ENCODE peak calls at places on chromosome 18, in five cellular contexts. A, F, I, Q and W are unnamed samples.

GRCh38 chr18:68520406-68521075 is 194.4 kb downstream of the TMX3 start:
- DNase-seq in A (no peak), F (no peak), I (no peak), Q (peak), W (peak)

GRCh38 chr18:6782861-6783260 is 53.3 kb downstream of the ARHGAP28 start:
- DNase-seq in A (no peak), F (no peak), I (no peak), Q (no peak), W (no peak)

GRCh38 chr18:58512161-58512581 is 116.7 kb downstream of the ALPK2 start:
- DNase-seq in A (no peak), F (no peak), I (no peak), Q (no peak), W (no peak)

GRCh38 chr18:41948544-41949110 is 6.4 kb upstream of the PIK3C3 start:
- DNase-seq in A (no peak), F (no peak), I (no peak), Q (no peak), W (no peak)

GRCh38 chr18:21851327-21851961 is 110.9 kb downstream of the MIB1 start:
- DNase-seq in A (no peak), F (peak), I (no peak), Q (peak), W (peak)

GRCh38 chr18:76387608-76388007 is 107.4 kb downstream of the ZNF516 start:
- DNase-seq in A (peak), F (no peak), I (no peak), Q (no peak), W (no peak)

GRCh38 chr18:77059294-77059916 is 73.2 kb downstream of the MBP start:
- DNase-seq in A (no peak), F (peak), I (peak), Q (peak), W (peak)

GRCh38 chr18:10776493-10776892 is 250.7 kb downstream of the NAPG start:
- DNase-seq in A (no peak), F (no peak), I (no peak), Q (no peak), W (no peak)

GRCh38 chr18:75100832-75101630 is 107.9 kb downstream of the PTGR3 start:
- DNase-seq in A (no peak), F (no peak), I (no peak), Q (no peak), W (peak)

GRCh38 chr18:59839241-59839640 is 60.6 kb upstream of the PMAIP1 start:
- DNase-seq in A (no peak), F (no peak), I (no peak), Q (no peak), W (no peak)

GRCh38 chr18:62603211-62603610 is 80.4 kb downstream of the ZCCHC2 start:
- DNase-seq in A (peak), F (no peak), I (no peak), Q (no peak), W (no peak)

GRCh38 chr18:75884728-75885127 is 457.2 kb upstream of the SMIM21 start:
- DNase-seq in A (no peak), F (no peak), I (no peak), Q (no peak), W (no peak)

GRCh38 chr18:76991021-76991688 is 141.4 kb downstream of the MBP start:
- DNase-seq in A (no peak), F (no peak), I (no peak), Q (no peak), W (no peak)

GRCh38 chr18:6542296-6542695 is 127.6 kb upstream of the L3MBTL4 start:
- DNase-seq in A (no peak), F (no peak), I (no peak), Q (no peak), W (no peak)

GRCh38 chr18:29753379-29753778 is 1289.2 kb downstream of the DSC3 start:
- DNase-seq in A (no peak), F (no peak), I (no peak), Q (peak), W (no peak)

GRCh38 chr18:73119574-73119973 is 251.8 kb upstream of the NETO1 start:
- DNase-seq in A (no peak), F (no peak), I (no peak), Q (no peak), W (no peak)

GRCh38 chr18:11512096-11513030 is 97.0 kb upstream of the SLC35G4 start:
- DNase-seq in A (no peak), F (peak), I (no peak), Q (peak), W (peak)

GRCh38 chr18:79458131-79458838 is 62.6 kb downstream of the NFATC1 start:
- DNase-seq in A (peak), F (peak), I (no peak), Q (peak), W (peak)

GRCh38 chr18:51110073-51110797 is 80.2 kb downstream of the SMAD4 start:
- DNase-seq in A (no peak), F (peak), I (peak), Q (peak), W (peak)

GRCh38 chr18:25351773-25352628 is at the start of gene ZNF521:
- DNase-seq in A (peak), F (peak), I (peak), Q (peak), W (peak)

GRCh38 chr18:25349131-25349925 is 2.6 kb downstream of the ZNF521 start:
- DNase-seq in A (peak), F (no peak), I (no peak), Q (peak), W (peak)

GRCh38 chr18:25351280-25351772 is 640 bp downstream of the ZNF521 start:
- DNase-seq in A (no peak), F (no peak), I (no peak), Q (peak), W (peak)

GRCh38 chr18:25349926-25350560 is 1.9 kb downstream of the ZNF521 start:
- DNase-seq in A (peak), F (no peak), I (no peak), Q (peak), W (peak)

GRCh38 chr18:25350561-25351201 is 1.3 kb downstream of the ZNF521 start:
- DNase-seq in A (peak), F (no peak), I (peak), Q (peak), W (peak)
- TF ChIP-seq CTCF in A (no peak), F (no peak), I (peak), Q (no peak), W (no peak)

GRCh38 chr18:9643549-9643948 is 29.2 kb upstream of the PPP4R1 start:
- DNase-seq in A (no peak), F (peak), I (no peak), Q (peak), W (peak)
- H3K4me3 ChIP-seq in A (no peak), F (no peak), I (no peak), Q (no peak), W (no peak)

GRCh38 chr18:27223570-27224340 is 38.6 kb upstream of the CHST9 start:
- DNase-seq in A (no peak), F (no peak), I (no peak), Q (no peak), W (no peak)
- TF ChIP-seq CTCF in A (no peak), F (no peak), I (no peak), Q (no peak), W (no peak)

DNA sequence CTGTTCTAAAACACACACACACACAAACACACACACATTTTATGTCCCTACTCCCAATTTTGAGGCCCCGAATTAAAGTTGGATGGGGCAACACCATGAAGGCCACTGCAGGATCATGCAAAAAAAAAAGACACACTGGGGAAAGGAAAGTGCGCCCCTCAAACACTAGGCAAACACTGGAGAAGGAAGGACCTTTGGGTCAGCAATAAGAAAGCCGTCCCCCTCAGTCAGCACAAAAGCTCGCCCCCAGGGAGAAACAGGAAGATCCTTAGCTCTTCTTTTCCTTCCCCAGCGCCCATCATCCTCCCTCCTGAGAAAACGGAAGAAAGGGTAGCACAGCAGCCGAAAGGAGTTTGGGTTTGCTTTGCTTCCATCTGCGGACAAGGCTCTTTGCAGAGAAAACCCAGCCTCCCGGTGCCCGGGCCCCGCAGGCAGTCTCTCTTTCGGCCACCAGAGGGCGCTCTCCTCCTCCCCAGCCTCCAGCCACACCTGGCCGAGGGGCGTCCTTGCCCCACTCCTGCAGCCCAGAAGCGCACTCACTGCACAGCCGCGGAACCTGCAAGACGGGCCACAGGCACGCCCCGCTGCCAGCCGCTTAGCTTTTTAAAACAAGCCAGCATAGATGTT is 248.5 kb downstream of the CDH20 start:
- DNase-seq in A (peak), F (peak), I (peak), Q (peak), W (peak)
- H3K4me3 ChIP-seq in A (peak), F (peak), I (peak), Q (peak), W (peak)

GRCh38 chr18:56691530-56691929 is 40.4 kb downstream of the WDR7 start:
- DNase-seq in A (no peak), F (no peak), I (no peak), Q (no peak), W (no peak)

GRCh38 chr18:56702946-56703345 is 51.8 kb downstream of the WDR7 start:
- DNase-seq in A (no peak), F (peak), I (peak), Q (peak), W (peak)

DNA sequence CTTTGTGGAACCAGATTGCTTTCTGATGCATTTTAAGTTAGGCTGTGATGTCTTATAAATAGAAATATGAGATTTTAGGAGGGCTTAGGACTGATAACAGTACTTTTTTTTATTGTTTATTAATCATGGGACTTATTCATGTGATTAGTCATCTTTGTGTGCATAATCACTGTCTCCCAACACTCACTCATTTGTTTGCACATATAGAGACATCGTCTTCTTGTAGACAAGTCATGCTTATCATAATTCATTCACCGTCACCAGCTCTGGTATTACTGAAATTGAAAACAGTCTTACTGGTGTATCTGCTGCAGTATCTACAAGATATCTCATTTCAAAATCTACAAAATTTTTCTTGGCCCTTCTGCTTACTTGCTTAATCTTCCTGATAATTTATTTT is 45.8 kb downstream of the WDR7 start:
- DNase-seq in A (no peak), F (peak), I (no peak), Q (peak), W (no peak)
- TF ChIP-seq CTCF in A (no peak), F (no peak), I (no peak), Q (no peak), W (no peak)

DNA sequence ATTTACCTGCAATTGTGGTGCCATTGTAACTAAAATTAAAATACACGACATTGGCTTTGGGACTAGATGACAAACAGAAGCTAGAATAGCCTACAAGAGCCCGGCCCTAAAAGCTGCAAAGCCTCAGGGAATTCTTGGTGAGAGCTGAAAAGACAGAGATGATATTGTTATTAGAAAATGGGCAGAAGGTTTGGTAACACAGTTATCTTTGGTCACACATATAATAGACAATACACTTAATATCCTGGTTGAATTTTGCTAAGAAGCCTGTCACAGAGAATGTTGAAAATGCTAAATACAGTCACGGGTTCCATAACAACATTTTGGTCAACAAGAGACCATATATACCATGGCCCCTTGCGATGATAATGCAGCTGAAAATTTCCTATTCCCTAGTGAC is 157.3 kb upstream of the CDH19 start:
- DNase-seq in A (no peak), F (no peak), I (no peak), Q (no peak), W (no peak)
- H3K4me3 ChIP-seq in A (no peak), F (no peak), I (no peak), Q (no peak), W (no peak)

DNA sequence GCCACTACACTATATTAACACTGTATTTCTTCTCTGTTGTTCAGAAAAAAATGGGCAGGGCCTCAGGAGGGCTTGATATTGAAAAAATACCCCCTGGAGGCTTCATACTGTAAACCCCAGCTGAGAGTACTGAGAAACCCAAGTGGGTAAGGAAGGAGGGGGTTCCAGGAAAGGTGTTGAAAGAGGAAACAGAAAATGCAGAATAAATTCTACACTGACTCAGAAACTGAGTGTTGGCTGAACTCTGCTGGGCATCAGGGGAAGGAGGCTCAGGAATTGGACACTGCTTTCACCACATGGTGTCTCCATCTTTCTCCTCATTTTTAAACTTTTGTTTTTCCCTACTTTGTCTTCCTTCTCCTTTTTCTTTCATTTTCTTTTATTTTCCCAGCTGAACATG is 253.7 kb downstream of the DYM start:
- DNase-seq in A (no peak), F (no peak), I (no peak), Q (peak), W (peak)
- TF ChIP-seq CTCF in A (no peak), F (no peak), I (no peak), Q (peak), W (peak)

GRCh38 chr18:13410471-13410870 is 191.9 kb downstream of the LDLRAD4 start:
- DNase-seq in A (no peak), F (no peak), I (no peak), Q (no peak), W (no peak)
- H3K4me3 ChIP-seq in A (no peak), F (no peak), I (no peak), Q (no peak), W (no peak)

GRCh38 chr18:7926526-7926925 is 359.4 kb downstream of the PTPRM start:
- DNase-seq in A (no peak), F (peak), I (peak), Q (no peak), W (no peak)
- TF ChIP-seq CTCF in A (no peak), F (peak), I (peak), Q (no peak), W (no peak)